ENCODE peak calls at places on chromosomes 4 and X, in five cellular contexts. E is fibroblast of mammary gland, U is type B pancreatic cell, S is stomach, M is GM12865. L is an unnamed sample.

GRCh38 chr4:176744091-176744490 is 48.6 kb downstream of the VEGFC start:
- DNase-seq in S (no peak), M (no peak), U (no peak), E (no peak), L (no peak)

GRCh38 chr4:128648021-128648420 is 161.5 kb upstream of the JADE1 start:
- DNase-seq in S (no peak), M (no peak), E (no peak), U (no peak), L (no peak)

GRCh38 chr4:67727124-67727850 is 26.3 kb upstream of the UBA6 start:
- DNase-seq in S (no peak), M (no peak), E (peak; percentile 82), U (no peak), L (no peak)

GRCh38 chrX:30904632-30905031 is 15.6 kb upstream of the TAB3 start:
- DNase-seq in U (no peak), E (no peak), M (no peak), S (no peak), L (no peak)

GRCh38 chr4:189202182-189202868 is 738.3 kb upstream of the FRG1 start:
- DNase-seq in U (peak; percentile 78), M (peak; percentile 1), E (peak; percentile 84), S (peak; percentile 64), L (peak; percentile 23)

GRCh38 chr4:156820931-156821330 is 150.7 kb downstream of the PDGFC start:
- DNase-seq in S (no peak), U (no peak), M (no peak), E (peak; percentile 54), L (no peak)

GRCh38 chrX:130878350-130879341 is 24.4 kb downstream of the ENOX2 start:
- DNase-seq in S (peak; percentile 68), U (no peak), M (no peak), E (peak; percentile 92), L (no peak)

GRCh38 chr4:182206916-182207315 is 36.3 kb upstream of the TENM3 start:
- DNase-seq in E (peak; percentile 48), M (no peak), S (no peak), U (no peak), L (no peak)

GRCh38 chrX:108165349-108166111 is 74.0 kb downstream of the ATG4A start:
- DNase-seq in E (peak; percentile 68), S (peak; percentile 32), M (peak; percentile 0), U (no peak), L (no peak)

GRCh38 chr4:150476776-150477175 is 105.2 kb upstream of the MAB21L2 start:
- DNase-seq in M (no peak), E (no peak), S (no peak), U (no peak), L (no peak)

GRCh38 chr4:8778301-8778700 is 93.3 kb downstream of the HMX1 start:
- DNase-seq in E (no peak), M (no peak), S (no peak), U (no peak), L (no peak)

GRCh38 chr4:110480031-110480549 is 4.1 kb downstream of the ENPEP start:
- DNase-seq in E (peak; percentile 99), U (no peak), M (no peak), S (no peak), L (no peak)

GRCh38 chrX:22963186-22963585 is 36.6 kb upstream of the DDX53 start:
- DNase-seq in E (peak; percentile 1), S (no peak), U (no peak), M (no peak), L (no peak)

GRCh38 chrX:77962068-77962902 is 7.2 kb downstream of the PGAM4 start:
- DNase-seq in E (no peak), M (no peak), S (no peak), U (no peak), L (no peak)

GRCh38 chrX:21678059-21678458 is 19.9 kb upstream of the KLHL34 start:
- DNase-seq in U (no peak), E (peak; percentile 2), M (no peak), S (no peak), L (no peak)

GRCh38 chr4:37393889-37394288 is 149.3 kb downstream of the NWD2 start:
- DNase-seq in E (no peak), S (no peak), M (no peak), U (no peak), L (no peak)

GRCh38 chrX:78650906-78651437 is 8.2 kb downstream of the RTL3 start:
- DNase-seq in U (no peak), M (peak; percentile 73), S (no peak), E (peak; percentile 66), L (no peak)

GRCh38 chrX:151776936-151777335 is 42.4 kb downstream of the CNGA2 start:
- DNase-seq in E (no peak), M (no peak), U (no peak), S (no peak), L (no peak)

GRCh38 chrX:154444755-154445246 is 860 bp downstream of the FAM50A start:
- DNase-seq in S (no peak), U (no peak), M (no peak), E (no peak), L (no peak)

GRCh38 chr4:81650871-81651270 is 179.2 kb upstream of the RASGEF1B start:
- DNase-seq in S (no peak), E (no peak), M (no peak), U (no peak), L (no peak)

GRCh38 chr4:85825937-85826678 is 351.2 kb downstream of the ARHGAP24 start:
- DNase-seq in M (peak; percentile 41), S (peak; percentile 50), U (no peak), E (peak; percentile 45), L (no peak)

GRCh38 chr4:53552711-53553110 is 38.6 kb downstream of the LNX1 start:
- DNase-seq in E (no peak), S (no peak), U (no peak), M (no peak), L (no peak)

GRCh38 chrX:17654116-17654515 is 83.2 kb upstream of the SCML1 start:
- DNase-seq in E (no peak), M (peak; percentile 11), S (no peak), U (no peak), L (no peak)

GRCh38 chr4:3483471-3483921 is 20.4 kb downstream of the DOK7 start:
- DNase-seq in U (no peak), E (no peak), S (no peak), M (no peak), L (no peak)

GRCh38 chr4:147739239-147739823 is 7.4 kb downstream of the ARHGAP10 start:
- DNase-seq in U (no peak), S (no peak), E (no peak), M (no peak), L (no peak)

GRCh38 chr4:87677731-87678130 is 27.7 kb downstream of the DMP1 start:
- DNase-seq in U (no peak), M (peak; percentile 35), S (no peak), E (no peak), L (no peak)

GRCh38 chrX:49664824-49665223 is 31.0 kb downstream of the PAGE1 start:
- DNase-seq in M (no peak), S (no peak), E (no peak), U (no peak), L (no peak)

GRCh38 chr4:64158648-64159326 is 250.5 kb downstream of the TECRL start:
- DNase-seq in E (peak; percentile 64), U (no peak), M (peak; percentile 79), S (peak; percentile 56), L (peak; percentile 54)

GRCh38 chr4:16213107-16213506 is 13.2 kb downstream of the TAPT1 start:
- DNase-seq in E (no peak), M (no peak), S (no peak), U (no peak), L (no peak)

GRCh38 chrX:66544181-66544580 is 94.7 kb downstream of the EDA2R start:
- DNase-seq in U (no peak), S (no peak), M (no peak), E (no peak), L (no peak)

DNA sequence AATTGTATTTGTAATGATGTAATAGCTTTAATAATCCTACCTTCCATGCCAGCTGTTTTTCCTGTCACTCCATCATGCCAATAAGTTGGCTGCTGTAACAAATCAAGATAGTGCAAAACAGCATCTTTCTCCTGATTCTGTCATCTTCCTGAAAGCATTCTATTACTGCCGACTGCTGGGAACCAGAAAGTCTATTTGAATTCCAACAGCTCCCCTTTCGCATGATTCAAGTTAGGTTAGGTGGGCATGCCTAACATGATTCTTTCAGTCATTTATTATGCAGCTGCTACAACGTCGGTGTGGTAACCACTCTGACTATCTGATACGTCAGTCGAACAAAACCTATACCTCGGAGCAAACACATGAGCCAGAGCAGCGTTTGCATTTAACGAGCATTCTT is 127.9 kb upstream of the DMD start:
- DNase-seq in M (no peak), S (no peak), U (no peak), E (peak; percentile 15), L (no peak)
- TF ChIP-seq CTCF in M (no peak), S (no peak), U (no peak), E (no peak), L (no peak)

GRCh38 chr4:48681856-48682255 is 98.2 kb downstream of the FRYL start:
- DNase-seq in M (peak; percentile 49), U (no peak), S (no peak), E (peak; percentile 58), L (peak; percentile 46)
- TF ChIP-seq CTCF in M (no peak), U (peak; percentile 43), S (peak; percentile 39), E (peak; percentile 45), L (no peak)

GRCh38 chr4:139889194-139889762 is 223.7 kb downstream of the MGST2 start:
- DNase-seq in M (no peak), E (peak; percentile 15), S (no peak), U (no peak), L (no peak)

GRCh38 chr4:139889901-139890300 is 224.3 kb downstream of the MGST2 start:
- DNase-seq in S (no peak), U (no peak), E (no peak), M (no peak), L (no peak)

GRCh38 chr4:139890810-139891209 is 225.2 kb downstream of the MGST2 start:
- DNase-seq in M (no peak), S (no peak), E (peak; percentile 86), U (no peak), L (no peak)

GRCh38 chr4:139896242-139896752 is 230.7 kb downstream of the MGST2 start:
- DNase-seq in M (no peak), S (no peak), E (no peak), U (no peak), L (no peak)

GRCh38 chr4:139892973-139893736 is 227.5 kb downstream of the MGST2 start:
- DNase-seq in M (no peak), S (no peak), U (no peak), E (no peak), L (no peak)
- TF ChIP-seq CTCF in M (no peak), S (no peak), U (peak; percentile 42), E (no peak), L (no peak)

DNA sequence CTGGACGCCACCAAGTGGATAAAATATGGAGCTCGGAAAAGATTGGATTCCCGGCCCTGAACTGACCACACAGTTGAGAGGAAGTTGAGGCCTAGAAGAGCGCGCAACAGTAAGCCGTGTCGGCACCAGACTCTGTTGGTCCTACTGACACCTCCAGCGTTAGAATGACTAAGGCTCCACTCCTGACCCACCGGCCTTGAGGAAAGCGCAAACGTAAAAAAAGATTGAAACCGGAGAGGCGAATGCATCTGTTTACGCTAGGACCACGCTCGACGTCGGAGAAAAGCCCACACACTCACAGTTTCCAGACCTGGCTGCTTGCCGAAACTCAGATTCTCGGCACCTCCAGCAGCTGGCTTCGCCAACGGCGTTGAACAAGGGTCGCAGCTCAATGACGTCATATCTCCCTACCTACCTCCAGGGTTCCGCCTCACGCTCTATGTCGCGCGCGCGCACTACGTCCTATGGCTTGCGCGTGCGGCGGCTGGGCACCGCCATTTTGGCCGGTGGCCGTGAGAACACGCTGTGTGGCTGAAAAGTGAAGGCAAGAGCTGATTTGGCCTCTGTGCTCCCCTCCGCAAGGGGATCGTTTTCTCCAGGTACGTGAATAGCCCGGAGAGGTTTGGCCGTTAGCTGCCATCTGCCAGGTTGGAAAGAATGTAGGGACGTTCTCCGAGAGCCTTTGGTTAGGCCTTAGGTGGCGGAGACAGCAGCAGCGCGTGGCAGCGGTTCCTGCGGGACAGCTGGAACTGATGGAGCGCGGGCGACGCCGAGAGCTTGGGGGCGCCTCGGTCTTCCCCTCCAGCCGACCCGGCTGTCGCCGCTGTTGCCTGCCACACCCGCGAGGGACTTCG is at the start of the genes ABCE1 and ANAPC10:
- DNase-seq in U (peak; percentile 96), E (peak; percentile 99), M (peak; percentile 98), S (peak; percentile 97), L (peak; percentile 89)
- TF ChIP-seq CTCF in U (peak; percentile 47), E (peak; percentile 45), M (no peak), S (no peak), L (no peak)

L was measured in GM20000.